ENCODE peak calls at places on chromosome 14, in six cellular contexts. S is GM12878, Y is K562, I is HepG2, U is H1, V is GM12891. T is an unnamed sample.

GRCh38 chr14:100585448-100586152 is 1.6 kb downstream of the BEGAIN start:
- DNase-seq in S (no peak), Y (no peak), I (no peak), U (no peak), V (no peak), T (no peak)

GRCh38 chr14:21268612-21269251 is 510 bp downstream of the HNRNPC start:
- DNase-seq in S (no peak), Y (peak; percentile 42), I (peak; percentile 77), U (no peak), V (no peak), T (no peak)

GRCh38 chr14:66009104-66009503 is 477.1 kb upstream of the CCDC196 start:
- DNase-seq in S (no peak), Y (no peak), I (no peak), U (no peak), V (no peak), T (no peak)

GRCh38 chr14:104579507-104579906 is at the start of gene C14orf180:
- DNase-seq in S (no peak), Y (no peak), I (no peak), U (no peak), V (no peak), T (no peak)

GRCh38 chr14:25049559-25050493 is at the start of gene STXBP6:
- DNase-seq in S (no peak), Y (no peak), I (peak; percentile 65), U (peak; percentile 82), V (peak; percentile 22), T (peak; percentile 25)

GRCh38 chr14:67358914-67359313 is 690 bp downstream of the ATP6V1D start:
- DNase-seq in S (no peak), Y (no peak), I (no peak), U (peak; percentile 46), V (no peak), T (no peak)

GRCh38 chr14:20494935-20495766 is 10.2 kb upstream of the RNASE10 start:
- DNase-seq in S (no peak), Y (no peak), I (no peak), U (no peak), V (no peak), T (no peak)

GRCh38 chr14:75306917-75307699 is 28.5 kb downstream of the FOS start:
- DNase-seq in S (no peak), Y (peak; percentile 18), I (no peak), U (no peak), V (peak; percentile 34), T (peak; percentile 34)

GRCh38 chr14:76201162-76201561 is 49.4 kb downstream of the GPATCH2L start:
- DNase-seq in S (no peak), Y (no peak), I (no peak), U (no peak), V (no peak), T (no peak)

GRCh38 chr14:61575751-61576150 is 119.6 kb upstream of the HIF1A start:
- DNase-seq in S (no peak), Y (no peak), I (no peak), U (no peak), V (no peak), T (no peak)

GRCh38 chr14:28001002-28001401 is 765.6 kb upstream of the FOXG1 start:
- DNase-seq in S (no peak), Y (no peak), I (no peak), U (no peak), V (no peak), T (no peak)

GRCh38 chr14:48027115-48027514 is 351.7 kb upstream of the MDGA2 start:
- DNase-seq in S (no peak), Y (no peak), I (no peak), U (no peak), V (no peak), T (no peak)

GRCh38 chr14:93375673-93376156 is 28.7 kb downstream of the COX8C start:
- DNase-seq in S (peak; percentile 86), Y (no peak), I (no peak), U (no peak), V (peak; percentile 19), T (peak; percentile 23)

GRCh38 chr14:100547633-100548294 is 39.5 kb downstream of the BEGAIN start:
- DNase-seq in S (no peak), Y (no peak), I (no peak), U (no peak), V (no peak), T (no peak)

GRCh38 chr14:80239631-80240030 is 28.3 kb upstream of the DIO2 start:
- DNase-seq in S (no peak), Y (no peak), I (no peak), U (no peak), V (no peak), T (no peak)

GRCh38 chr14:75301666-75302325 is 23.2 kb downstream of the FOS start:
- DNase-seq in S (no peak), Y (peak; percentile 29), I (no peak), U (no peak), V (no peak), T (no peak)

GRCh38 chr14:100783630-100784321 is 42.1 kb upstream of the MEG3 start:
- DNase-seq in S (no peak), Y (no peak), I (no peak), U (no peak), V (no peak), T (no peak)

GRCh38 chr14:33909380-33910084 is 41.3 kb downstream of the EGLN3 start:
- DNase-seq in S (no peak), Y (no peak), I (peak; percentile 81), U (no peak), V (no peak), T (no peak)

GRCh38 chr14:96145116-96145864 is 59.3 kb upstream of the BDKRB2 start:
- DNase-seq in S (no peak), Y (no peak), I (no peak), U (peak; percentile 7), V (no peak), T (no peak)

GRCh38 chr14:38145142-38145541 is 62.6 kb upstream of the SSTR1 start:
- DNase-seq in S (no peak), Y (no peak), I (no peak), U (no peak), V (no peak), T (no peak)

GRCh38 chr14:105578070-105578469 is 51.7 kb downstream of the TMEM121 start:
- DNase-seq in S (no peak), Y (no peak), I (no peak), U (no peak), V (no peak), T (no peak)

GRCh38 chr14:77799863-77800730 is at the start of gene ADCK1:
- DNase-seq in S (peak; percentile 34), Y (peak; percentile 80), I (peak; percentile 68), U (peak; percentile 88), V (peak; percentile 80), T (peak; percentile 80)

GRCh38 chr14:36817071-36817930 is 155.6 kb downstream of the PAX9 start:
- DNase-seq in S (no peak), Y (no peak), I (no peak), U (no peak), V (no peak), T (no peak)

GRCh38 chr14:76811561-76811960 is 1.1 kb downstream of the ANGEL1 start:
- DNase-seq in S (no peak), Y (no peak), I (no peak), U (no peak), V (no peak), T (no peak)

GRCh38 chr14:77565289-77566081 is 51.0 kb downstream of the SPTLC2 start:
- DNase-seq in S (no peak), Y (no peak), I (no peak), U (no peak), V (no peak), T (no peak)

GRCh38 chr14:76977793-76978730 is 50.4 kb downstream of the IRF2BPL start:
- DNase-seq in S (peak; percentile 81), Y (peak; percentile 67), I (peak; percentile 52), U (peak; percentile 48), V (peak; percentile 74), T (peak; percentile 81)

GRCh38 chr14:105525861-105526780 is at the start of gene TMEM121:
- DNase-seq in S (no peak), Y (peak; percentile 88), I (no peak), U (peak; percentile 56), V (no peak), T (no peak)

GRCh38 chr14:52153939-52154338 is 85.1 kb upstream of the NID2 start:
- DNase-seq in S (no peak), Y (no peak), I (no peak), U (no peak), V (no peak), T (no peak)

GRCh38 chr14:105493921-105494605 is 3.0 kb downstream of the TEDC1 start:
- DNase-seq in S (no peak), Y (no peak), I (no peak), U (no peak), V (no peak), T (no peak)

GRCh38 chr14:103696466-103697071 is 18.7 kb downstream of the XRCC3 start:
- DNase-seq in S (no peak), Y (no peak), I (no peak), U (no peak), V (no peak), T (no peak)

GRCh38 chr14:31843361-31844091 is 233.6 kb upstream of the ARHGAP5 start:
- DNase-seq in S (no peak), Y (no peak), I (no peak), U (no peak), V (peak; percentile 4), T (no peak)

GRCh38 chr14:90759370-90760054 is 56.7 kb downstream of the TTC7B start:
- DNase-seq in S (no peak), Y (no peak), I (no peak), U (peak; percentile 36), V (no peak), T (no peak)
- TF ChIP-seq POLR2A in S (no peak), Y (no peak), I (no peak), U (no peak), V (no peak), T (no peak)

GRCh38 chr14:95127531-95127911 is 29.8 kb downstream of the DICER1 start:
- DNase-seq in S (no peak), Y (no peak), I (no peak), U (no peak), V (no peak), T (no peak)
- TF ChIP-seq TAF1 in S (no peak), Y (no peak), I (no peak), U (no peak), V (no peak), T (no peak)

GRCh38 chr14:22852940-22853767 is 16.8 kb downstream of the MMP14 start:
- DNase-seq in S (peak; percentile 63), Y (peak; percentile 88), I (peak; percentile 86), U (peak; percentile 100), V (peak; percentile 76), T (no peak)

GRCh38 chr14:22848391-22849164 is 12.2 kb downstream of the MMP14 start:
- DNase-seq in S (no peak), Y (no peak), I (no peak), U (peak; percentile 58), V (peak; percentile 32), T (peak; percentile 38)

GRCh38 chr14:22852599-22852939 is 16.2 kb downstream of the MMP14 start:
- DNase-seq in S (no peak), Y (no peak), I (no peak), U (no peak), V (no peak), T (no peak)

GRCh38 chr14:22849212-22849819 is 12.9 kb downstream of the MMP14 start:
- DNase-seq in S (no peak), Y (no peak), I (no peak), U (no peak), V (no peak), T (no peak)

GRCh38 chr14:22850944-22851790 is 14.8 kb downstream of the MMP14 start:
- DNase-seq in S (no peak), Y (no peak), I (no peak), U (no peak), V (no peak), T (no peak)
- TF ChIP-seq POLR2A in S (no peak), Y (no peak), I (no peak), U (no peak), V (no peak), T (no peak)

GRCh38 chr14:99397698-99398097 is 83.0 kb downstream of the SETD3 start:
- DNase-seq in S (no peak), Y (no peak), I (no peak), U (no peak), V (no peak), T (no peak)
- TF ChIP-seq TAF1 in S (no peak), Y (no peak), I (no peak), U (no peak), V (no peak), T (no peak)

T was measured in GM12892.